ENCODE peak calls at places on chromosome 2, in eight cellular contexts. S is brain microvascular endothelial cell, H is body of pancreas, R is A549, T is aorta, D is IMR-90, Q is GM23248, A is heart left ventricle. F is an unnamed sample.

GRCh38 chr2:146004470-146004869 is 1484.6 kb upstream of the ZEB2 start:
- DNase-seq in S (peak; percentile 31), H (no peak), R (no peak), T (no peak), D (peak; percentile 70), Q (peak; percentile 28), A (no peak), F (no peak)

GRCh38 chr2:138452324-138452723 is 49.2 kb upstream of the SPOPL start:
- DNase-seq in S (no peak), H (no peak), R (no peak), T (no peak), D (no peak), Q (no peak), A (no peak), F (no peak)

GRCh38 chr2:57542081-57542480 is 504.5 kb upstream of the VRK2 start:
- DNase-seq in S (no peak), H (no peak), R (no peak), T (no peak), D (no peak), Q (no peak), A (no peak), F (no peak)

GRCh38 chr2:120736955-120737801 is 1.5 kb downstream of the GLI2 start:
- DNase-seq in S (peak; percentile 81), H (no peak), R (peak; percentile 54), T (peak; percentile 89), D (peak; percentile 92), Q (peak; percentile 90), A (peak; percentile 48), F (no peak)

GRCh38 chr2:23351388-23352141 is 33.4 kb upstream of the KLHL29 start:
- DNase-seq in S (peak; percentile 78), H (peak; percentile 72), R (peak; percentile 85), T (peak; percentile 96), D (peak; percentile 66), Q (peak; percentile 93), A (peak; percentile 85), F (no peak)

GRCh38 chr2:148922776-148923175 is 47.7 kb downstream of the KIF5C start:
- DNase-seq in S (no peak), H (no peak), R (no peak), T (no peak), D (no peak), Q (no peak), A (no peak), F (no peak)

GRCh38 chr2:195437521-195437920 is 219.5 kb upstream of the SLC39A10 start:
- DNase-seq in S (no peak), H (no peak), R (no peak), T (no peak), D (no peak), Q (no peak), A (no peak), F (no peak)

GRCh38 chr2:232388324-232388891 is 9.9 kb downstream of the ALPP start:
- DNase-seq in S (no peak), H (no peak), R (no peak), T (peak; percentile 68), D (no peak), Q (peak; percentile 8), A (no peak), F (no peak)

GRCh38 chr2:180048256-180048655 is 41.2 kb upstream of the CWC22 start:
- DNase-seq in S (peak; percentile 24), H (no peak), R (no peak), T (no peak), D (no peak), Q (no peak), A (no peak), F (no peak)

GRCh38 chr2:235960716-235961640 is 207.2 kb downstream of the GBX2 start:
- DNase-seq in S (no peak), H (no peak), R (no peak), T (no peak), D (no peak), Q (no peak), A (no peak), F (no peak)

GRCh38 chr2:84669122-84669521 is 152.8 kb downstream of the DNAH6 start:
- DNase-seq in S (no peak), H (no peak), R (no peak), T (no peak), D (no peak), Q (no peak), A (no peak), F (no peak)

GRCh38 chr2:180524458-180524857 is 455.9 kb upstream of the UBE2E3 start:
- DNase-seq in S (peak; percentile 41), H (no peak), R (no peak), T (no peak), D (peak; percentile 29), Q (peak; percentile 24), A (no peak), F (no peak)

GRCh38 chr2:48442610-48443360 is 87.2 kb upstream of the STON1 start:
- DNase-seq in S (no peak), H (no peak), R (no peak), T (no peak), D (no peak), Q (no peak), A (no peak), F (no peak)

GRCh38 chr2:15691586-15692310 is 100.1 kb downstream of the DDX1 start:
- DNase-seq in S (no peak), H (no peak), R (no peak), T (no peak), D (no peak), Q (no peak), A (no peak), F (no peak)

GRCh38 chr2:128320609-128321420 is 2.1 kb upstream of the HS6ST1 start:
- DNase-seq in S (no peak), H (peak; percentile 14), R (no peak), T (peak; percentile 72), D (no peak), Q (no peak), A (no peak), F (no peak)

GRCh38 chr2:170817247-170817998 is 736 bp downstream of the GAD1 start:
- DNase-seq in S (no peak), H (no peak), R (no peak), T (no peak), D (peak; percentile 5), Q (peak; percentile 54), A (no peak), F (no peak)

GRCh38 chr2:217820066-217820819 is 182.6 kb downstream of the TNS1 start:
- DNase-seq in S (no peak), H (no peak), R (no peak), T (no peak), D (no peak), Q (no peak), A (no peak), F (no peak)

GRCh38 chr2:160224060-160224459 is 24.0 kb upstream of the ITGB6 start:
- DNase-seq in S (peak; percentile 96), H (no peak), R (peak; percentile 86), T (no peak), D (peak; percentile 98), Q (peak; percentile 100), A (no peak), F (no peak)

GRCh38 chr2:100752628-100753333 is 67.2 kb upstream of the NPAS2 start:
- DNase-seq in S (peak; percentile 72), H (no peak), R (peak; percentile 40), T (no peak), D (peak; percentile 85), Q (peak; percentile 89), A (no peak), F (no peak)
- H3K27ac ChIP-seq in S (peak overlapping the region; percentile 90), H (no peak overlapping the region), R (peak overlapping the region; percentile 76), T (no peak overlapping the region), D (peak overlapping the region; percentile 30), Q (peak overlapping the region; percentile 81), A (no peak overlapping the region), F (peak overlapping the region; percentile 96)

GRCh38 chr2:86000938-86001312 is 104.8 kb downstream of the POLR1A start:
- DNase-seq in S (no peak), H (no peak), R (no peak), T (peak; percentile 10), D (no peak), Q (peak; percentile 13), A (no peak), F (no peak)
- H3K27ac ChIP-seq in S (no peak overlapping the region), H (no peak overlapping the region), R (peak overlapping the region; percentile 11), T (no peak overlapping the region), D (no peak overlapping the region), Q (peak overlapping the region; percentile 84), A (no peak overlapping the region), F (no peak overlapping the region)

DNA sequence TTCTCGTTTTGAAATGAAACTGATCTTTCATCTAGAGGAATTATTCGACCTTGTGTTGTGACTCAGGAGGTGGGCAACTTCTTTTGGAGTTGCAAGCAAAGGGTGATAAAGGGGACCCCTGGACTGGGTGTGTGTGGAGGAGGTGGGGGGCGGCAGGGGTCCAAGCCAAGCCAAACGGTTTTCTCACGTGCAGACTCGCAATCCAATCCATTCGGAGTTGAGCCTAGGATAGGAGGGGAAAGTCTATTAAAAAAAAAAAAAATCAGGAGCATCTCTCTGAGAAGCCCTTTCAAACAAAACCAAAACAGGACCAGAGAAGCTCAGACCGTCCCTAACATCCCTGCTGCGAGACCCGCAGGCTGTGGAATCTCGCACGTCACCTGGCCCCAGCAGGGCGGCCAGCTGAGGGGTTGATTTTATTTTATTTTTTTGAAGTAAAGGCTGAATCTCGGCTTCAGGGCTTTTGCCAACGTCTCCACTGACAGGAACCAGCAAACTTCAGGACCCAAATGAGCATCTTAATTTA is 3.8 kb upstream of the ZEB2 start:
- DNase-seq in S (peak; percentile 29), H (no peak), R (peak; percentile 8), T (no peak), D (no peak), Q (peak; percentile 51), A (no peak), F (no peak)
- H3K27ac ChIP-seq in S (peak overlapping the region; percentile 73), H (peak overlapping the region; percentile 73), R (peak overlapping the region; percentile 69), T (peak overlapping the region; percentile 74), D (peak overlapping the region; percentile 70), Q (peak overlapping the region; percentile 15), A (peak overlapping the region; percentile 99), F (no peak overlapping the region)

GRCh38 chr2:169806586-169806985 is 7.9 kb downstream of the SSB start:
- DNase-seq in S (no peak), H (no peak), R (no peak), T (no peak), D (no peak), Q (no peak), A (no peak), F (no peak)

GRCh38 chr2:169803480-169803879 is 4.8 kb downstream of the SSB start:
- DNase-seq in S (no peak), H (no peak), R (no peak), T (no peak), D (no peak), Q (no peak), A (no peak), F (no peak)

GRCh38 chr2:169808211-169808610 is 9.5 kb downstream of the SSB start:
- DNase-seq in S (peak; percentile 20), H (no peak), R (no peak), T (no peak), D (peak; percentile 77), Q (peak; percentile 48), A (no peak), F (no peak)
- H3K27ac ChIP-seq in S (peak overlapping the region; percentile 33), H (no peak overlapping the region), R (no peak overlapping the region), T (no peak overlapping the region), D (peak overlapping the region; percentile 61), Q (peak overlapping the region; percentile 26), A (no peak overlapping the region), F (no peak overlapping the region)